ENCODE peak calls at places on chromosomes 11 and 22, in nine cellular contexts. O, B, D, X, T, L, K, N and Z are unnamed samples.

GRCh38 chr22:44659140-44659539 is 42.9 kb upstream of the PRR5 start:
- DNase-seq in D (no peak), T (no peak), K (no peak), O (no peak), X (no peak), L (no peak), B (no peak), N (no peak), Z (no peak)

GRCh38 chr11:10605941-10606381 is 37.5 kb upstream of the LYVE1 start:
- DNase-seq in O (peak; percentile 51), D (peak; percentile 65), T (peak; percentile 37), B (no peak), K (peak; percentile 55), N (peak; percentile 60), L (peak; percentile 45), X (peak; percentile 81), Z (peak; percentile 70)

GRCh38 chr11:62922653-62923371 is 1.6 kb upstream of the CHRM1 start:
- DNase-seq in T (no peak), B (no peak), K (peak; percentile 72), N (no peak), X (no peak), D (no peak), L (peak; percentile 40), O (no peak), Z (no peak)

GRCh38 chr11:19232910-19233503 is 7.7 kb downstream of the E2F8 start:
- DNase-seq in B (no peak), D (no peak), T (peak; percentile 14), O (no peak), X (no peak), L (no peak), K (no peak), N (no peak), Z (no peak)

GRCh38 chr22:30432096-30432495 is 6.5 kb downstream of the MTFP1 start:
- DNase-seq in D (no peak), T (no peak), O (no peak), N (no peak), K (no peak), B (no peak), X (no peak), L (no peak), Z (no peak)

GRCh38 chr22:36562261-36562835 is 33.4 kb upstream of the EIF3D start:
- DNase-seq in B (no peak), L (no peak), O (no peak), D (no peak), N (no peak), K (no peak), T (peak; percentile 31), X (no peak), Z (no peak)

GRCh38 chr11:47328449-47329390 is 23.8 kb downstream of the MYBPC3 start:
- DNase-seq in L (no peak), N (peak; percentile 26), O (peak; percentile 16), D (no peak), T (no peak), X (no peak), K (no peak), B (no peak), Z (no peak)

GRCh38 chr11:134975866-134976265 is 563.8 kb upstream of the B3GAT1 start:
- DNase-seq in T (no peak), D (no peak), K (no peak), X (no peak), O (no peak), N (no peak), B (no peak), L (no peak), Z (peak; percentile 67)

GRCh38 chr11:58395581-58395980 is 11.1 kb downstream of the OR5B3 start:
- DNase-seq in N (no peak), L (no peak), O (no peak), D (no peak), K (no peak), X (no peak), T (no peak), B (no peak), Z (no peak)

GRCh38 chr22:39496131-39496838 is 5.8 kb upstream of the MIEF1 start:
- DNase-seq in X (peak; percentile 83), T (peak; percentile 43), N (peak; percentile 71), D (peak; percentile 77), L (peak; percentile 92), O (peak; percentile 82), B (peak; percentile 36), K (peak; percentile 91), Z (peak; percentile 84)

GRCh38 chr22:45883811-45884170 is 93.2 kb downstream of the WNT7B start:
- DNase-seq in K (no peak), X (peak; percentile 41), T (no peak), D (no peak), B (no peak), N (no peak), L (no peak), O (no peak), Z (no peak)
- H3K27me3 ChIP-seq in K (no peaks in the 10 kb centered on the region), X (no peaks in the 10 kb centered on the region), T (no peaks in the 10 kb centered on the region), D (peaks cover 90% of the 10 kb centered on the region), B (peaks cover 7% of the 10 kb centered on the region), N (peaks cover 47% of the 10 kb centered on the region), L (peaks cover 19% of the 10 kb centered on the region), O (peaks cover 3% of the 10 kb centered on the region), Z (peaks cover 4% of the 10 kb centered on the region)

DNA sequence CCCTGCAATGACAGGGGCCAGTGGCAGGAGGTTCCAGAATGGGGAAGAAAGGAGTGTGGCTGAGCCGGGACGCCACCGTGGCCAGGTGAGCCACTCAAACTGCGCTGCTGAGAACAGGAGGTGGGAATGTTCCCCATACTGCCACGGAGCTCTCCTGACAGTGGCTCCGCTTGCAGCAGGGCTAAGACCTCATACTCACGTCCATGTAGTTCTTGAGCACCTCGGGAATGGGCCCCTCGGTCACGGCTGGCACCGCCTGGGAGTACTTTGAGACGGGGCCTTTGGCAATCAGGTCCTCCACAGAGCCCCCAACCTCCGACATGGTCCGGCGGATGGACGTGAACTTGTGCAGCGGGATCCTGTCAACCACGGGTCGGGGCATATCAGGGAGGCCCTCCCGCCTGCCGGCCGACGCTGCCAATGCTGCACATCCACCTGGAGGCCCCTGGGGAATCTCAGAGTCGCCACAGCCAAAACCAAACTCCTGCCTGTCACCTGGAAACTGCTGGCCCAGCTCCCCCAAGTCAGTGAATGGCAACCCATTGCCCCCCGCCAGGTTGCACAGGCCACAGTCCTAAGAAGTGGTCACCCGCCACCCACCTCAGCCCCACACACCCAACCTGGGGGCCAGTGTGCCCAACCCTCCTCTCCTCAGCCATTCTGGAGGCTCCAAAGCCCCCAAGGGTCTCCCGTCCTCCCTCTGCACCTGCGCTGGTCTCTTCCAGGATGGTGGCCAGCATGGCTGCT is 2.4 kb downstream of the CTSD start:
- DNase-seq in T (no peak), O (no peak), K (no peak), X (no peak), N (no peak), D (no peak), B (no peak), L (no peak), Z (no peak)
- H3K4me1 ChIP-seq in T (peaks cover 44% of the 10 kb centered on the region), O (peaks cover 61% of the 10 kb centered on the region), K (no peaks in the 10 kb centered on the region), X (peaks cover 73% of the 10 kb centered on the region), N (peaks cover 79% of the 10 kb centered on the region), D (peaks cover 83% of the 10 kb centered on the region), B (peaks cover 76% of the 10 kb centered on the region), L (no peaks in the 10 kb centered on the region), Z (peaks cover 4% of the 10 kb centered on the region)

DNA sequence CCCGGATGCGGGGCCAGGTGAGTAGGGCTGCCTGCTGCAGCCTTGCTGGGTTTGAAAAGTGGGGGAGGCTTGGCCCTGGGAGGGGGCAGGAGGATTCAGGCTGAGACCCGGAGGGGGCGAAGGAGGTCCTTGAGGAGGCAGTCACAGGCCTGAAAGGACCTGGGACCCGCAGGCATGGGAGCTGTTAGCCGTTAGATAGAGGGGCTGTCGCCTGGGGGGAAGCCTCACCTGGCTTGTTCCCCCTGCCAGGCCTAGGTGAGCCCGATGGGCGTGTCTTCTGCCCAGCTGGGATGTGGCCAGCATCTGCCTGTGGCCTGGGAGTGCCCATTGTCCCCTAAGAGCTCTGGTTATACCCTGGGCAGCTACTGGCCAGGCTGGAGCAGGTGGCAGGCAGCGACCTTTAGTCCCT is 1.8 kb upstream of the DUSP8 start:
- DNase-seq in D (no peak), K (no peak), T (no peak), L (no peak), X (no peak), O (peak; percentile 15), B (no peak), N (no peak), Z (peak; percentile 86)
- H3K27me3 ChIP-seq in D (no peaks in the 10 kb centered on the region), K (peaks cover 60% of the 10 kb centered on the region), T (peaks cover 13% of the 10 kb centered on the region), L (peaks cover 93% of the 10 kb centered on the region), X (no peaks in the 10 kb centered on the region), O (no peaks in the 10 kb centered on the region), B (peaks cover 4% of the 10 kb centered on the region), N (no peaks in the 10 kb centered on the region), Z (no peaks in the 10 kb centered on the region)

GRCh38 chr11:68142441-68143309 is 21.5 kb upstream of the CHKA start:
- DNase-seq in X (peak; percentile 48), N (no peak), B (no peak), D (no peak), T (no peak), O (no peak), K (no peak), L (no peak), Z (no peak)
- H3K4me1 ChIP-seq in X (peaks cover 14% of the 10 kb centered on the region), N (peaks cover 24% of the 10 kb centered on the region), B (peaks cover 11% of the 10 kb centered on the region), D (peaks cover 47% of the 10 kb centered on the region), T (peaks cover 10% of the 10 kb centered on the region), O (peaks cover 16% of the 10 kb centered on the region), K (no peaks in the 10 kb centered on the region), L (no peaks in the 10 kb centered on the region), Z (peaks cover 5% of the 10 kb centered on the region)

GRCh38 chr11:1737080-1737757 is 13.2 kb downstream of the IFITM10 start:
- DNase-seq in T (no peak), X (peak; percentile 35), O (no peak), L (no peak), B (no peak), K (no peak), D (no peak), N (no peak), Z (no peak)

GRCh38 chr11:1738380-1738779 is 12.0 kb downstream of the IFITM10 start:
- DNase-seq in B (no peak), T (no peak), O (no peak), N (no peak), X (peak; percentile 40), L (no peak), K (no peak), D (no peak), Z (peak; percentile 37)

GRCh38 chr11:1741741-1742140 is 8.7 kb downstream of the IFITM10 start:
- DNase-seq in N (no peak), K (no peak), D (no peak), L (no peak), O (no peak), B (no peak), T (no peak), X (peak; percentile 55), Z (peak; percentile 10)

GRCh38 chr11:1740786-1741530 is 9.4 kb downstream of the IFITM10 start:
- DNase-seq in D (no peak), O (no peak), L (no peak), N (no peak), T (no peak), K (no peak), B (no peak), X (peak; percentile 59), Z (peak; percentile 32)

DNA sequence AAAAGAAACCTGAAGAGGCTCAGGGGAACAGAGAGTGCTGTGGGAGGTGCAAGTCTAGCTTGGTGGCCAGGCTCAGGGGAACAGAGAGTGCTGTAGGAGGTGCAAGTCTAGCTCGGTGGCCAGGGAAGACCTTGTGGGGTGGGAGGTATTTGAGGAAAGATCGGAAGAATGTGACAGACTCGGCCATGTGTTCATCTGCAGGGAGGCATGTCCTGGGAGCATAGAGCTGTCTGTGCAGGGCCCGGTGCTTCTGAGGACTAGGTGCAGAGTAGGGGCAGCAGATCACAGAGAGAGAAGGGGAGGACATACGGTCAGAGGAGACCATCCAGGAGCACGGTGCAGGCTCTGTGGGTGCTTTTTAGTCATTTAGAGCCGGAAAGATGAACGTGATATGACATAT is 10.8 kb downstream of the IFITM10 start:
- DNase-seq in B (no peak), D (no peak), T (no peak), K (no peak), L (no peak), X (peak; percentile 59), O (no peak), N (no peak), Z (no peak)
- H3K27me3 ChIP-seq in B (no peaks in the 10 kb centered on the region), D (peaks cover 52% of the 10 kb centered on the region), T (peaks cover 3% of the 10 kb centered on the region), K (no peaks in the 10 kb centered on the region), L (peaks cover 83% of the 10 kb centered on the region), X (no peaks in the 10 kb centered on the region), O (peaks cover 8% of the 10 kb centered on the region), N (peaks cover 58% of the 10 kb centered on the region), Z (no peaks in the 10 kb centered on the region)